ENCODE peak calls at places on chromosomes 3 and 15, in five cellular contexts. H, U, S, N and R are unnamed samples.

GRCh38 chr3:15905041-15905440 is 107.3 kb upstream of the ANKRD28 start:
- DNase-seq in N (no peak), S (no peak), U (no peak), H (no peak), R (no peak)

GRCh38 chr3:89278305-89278704 is 170.9 kb downstream of the EPHA3 start:
- DNase-seq in S (peak), N (no peak), H (no peak), U (peak), R (no peak)

GRCh38 chr3:154668187-154668586 is 238.2 kb upstream of the GPR149 start:
- DNase-seq in U (no peak), H (no peak), N (no peak), S (no peak), R (no peak)

GRCh38 chr3:5151586-5151985 is 29.5 kb downstream of the ARL8B start:
- DNase-seq in U (no peak), H (no peak), N (no peak), S (no peak), R (peak)

GRCh38 chr3:170858599-170858998 is 11.4 kb downstream of the RPL22L1 start:
- DNase-seq in H (no peak), U (no peak), S (no peak), N (no peak), R (no peak)

GRCh38 chr3:171088984-171089754 is 62.6 kb upstream of the SLC2A2 start:
- DNase-seq in S (peak), N (no peak), U (no peak), H (peak), R (peak)

GRCh38 chr3:70742081-70742480 is 429.6 kb upstream of the MDFIC2 start:
- DNase-seq in S (no peak), U (no peak), N (no peak), H (no peak), R (no peak)

GRCh38 chr3:127964053-127964452 is 49.0 kb downstream of the KBTBD12 start:
- DNase-seq in S (no peak), U (no peak), H (no peak), N (no peak), R (no peak)

GRCh38 chr3:192372627-192373026 is 354.7 kb downstream of the FGF12 start:
- DNase-seq in S (no peak), H (no peak), N (no peak), U (no peak), R (no peak)

GRCh38 chr3:192597511-192597910 is 129.8 kb downstream of the FGF12 start:
- DNase-seq in S (no peak), U (no peak), H (no peak), N (no peak), R (no peak)

GRCh38 chr3:58560771-58561311 is 16.4 kb downstream of the FAM107A start:
- DNase-seq in N (no peak), S (peak), H (no peak), U (peak), R (peak)

GRCh38 chr15:57218826-57219576 is 157.3 kb upstream of the CGNL1 start:
- DNase-seq in H (no peak), N (no peak), S (no peak), U (no peak), R (no peak)

DNA sequence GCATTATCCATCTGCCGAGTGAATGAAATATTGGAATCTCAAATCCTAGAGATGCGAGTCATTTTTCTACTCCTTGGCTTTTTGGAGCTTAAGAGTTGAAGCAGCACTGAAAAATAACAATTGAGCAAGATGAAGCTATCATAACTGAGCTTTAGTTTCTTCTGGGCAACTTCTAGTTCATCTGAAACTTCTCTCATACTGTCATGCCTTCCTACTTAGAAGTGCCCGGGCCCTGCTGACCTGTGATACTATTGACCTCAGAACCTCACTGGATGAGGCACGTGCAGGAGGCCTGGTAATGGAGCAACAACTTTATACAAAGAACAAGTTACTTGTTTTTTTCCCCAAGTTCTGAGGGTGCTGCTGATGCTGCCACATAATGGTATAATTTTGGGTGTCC is 48.5 kb upstream of the P3H2 start:
- DNase-seq in N (no peak), S (no peak), H (no peak), U (no peak), R (no peak)
- TF ChIP-seq SRF in N (no peak), S (no peak), H (no peak), U (no peak), R (no peak)

DNA sequence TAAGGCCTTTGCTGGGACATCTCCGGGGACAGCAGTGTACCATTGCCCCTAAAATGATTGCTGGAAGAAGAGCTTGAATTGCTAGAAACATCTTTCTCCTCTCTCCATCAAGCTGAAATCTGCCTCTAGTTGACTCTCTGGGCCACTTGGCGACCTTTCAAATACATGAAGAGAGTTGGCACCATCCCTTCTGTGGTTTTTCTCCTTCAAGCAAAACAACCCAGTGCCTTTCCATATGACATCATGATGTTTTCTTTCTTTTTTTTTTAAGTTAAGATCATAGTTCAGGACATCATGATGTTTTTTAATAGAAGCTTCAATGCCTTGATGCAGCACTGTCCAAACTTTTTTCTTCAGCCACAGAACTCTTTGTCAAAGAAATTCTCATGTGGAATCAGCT is 144.0 kb upstream of the PTPRG start:
- DNase-seq in S (no peak), H (no peak), N (no peak), U (no peak), R (no peak)
- TF ChIP-seq SRF in S (no peak), H (no peak), N (no peak), U (no peak), R (no peak)

GRCh38 chr3:9914559-9915251 is 2.2 kb upstream of the IL17RC start:
- DNase-seq in U (no peak), H (no peak), N (no peak), S (peak), R (no peak)

GRCh38 chr3:9916734-9917680 is at the start of gene IL17RC:
- DNase-seq in N (no peak), U (peak), H (peak), S (peak), R (peak)

GRCh38 chr3:9916346-9916733 is 558 bp upstream of the IL17RC start:
- DNase-seq in U (no peak), S (no peak), H (no peak), N (no peak), R (no peak)

GRCh38 chr3:9914011-9914410 is 2.9 kb upstream of the IL17RC start:
- DNase-seq in N (no peak), U (no peak), H (no peak), S (no peak), R (no peak)

DNA sequence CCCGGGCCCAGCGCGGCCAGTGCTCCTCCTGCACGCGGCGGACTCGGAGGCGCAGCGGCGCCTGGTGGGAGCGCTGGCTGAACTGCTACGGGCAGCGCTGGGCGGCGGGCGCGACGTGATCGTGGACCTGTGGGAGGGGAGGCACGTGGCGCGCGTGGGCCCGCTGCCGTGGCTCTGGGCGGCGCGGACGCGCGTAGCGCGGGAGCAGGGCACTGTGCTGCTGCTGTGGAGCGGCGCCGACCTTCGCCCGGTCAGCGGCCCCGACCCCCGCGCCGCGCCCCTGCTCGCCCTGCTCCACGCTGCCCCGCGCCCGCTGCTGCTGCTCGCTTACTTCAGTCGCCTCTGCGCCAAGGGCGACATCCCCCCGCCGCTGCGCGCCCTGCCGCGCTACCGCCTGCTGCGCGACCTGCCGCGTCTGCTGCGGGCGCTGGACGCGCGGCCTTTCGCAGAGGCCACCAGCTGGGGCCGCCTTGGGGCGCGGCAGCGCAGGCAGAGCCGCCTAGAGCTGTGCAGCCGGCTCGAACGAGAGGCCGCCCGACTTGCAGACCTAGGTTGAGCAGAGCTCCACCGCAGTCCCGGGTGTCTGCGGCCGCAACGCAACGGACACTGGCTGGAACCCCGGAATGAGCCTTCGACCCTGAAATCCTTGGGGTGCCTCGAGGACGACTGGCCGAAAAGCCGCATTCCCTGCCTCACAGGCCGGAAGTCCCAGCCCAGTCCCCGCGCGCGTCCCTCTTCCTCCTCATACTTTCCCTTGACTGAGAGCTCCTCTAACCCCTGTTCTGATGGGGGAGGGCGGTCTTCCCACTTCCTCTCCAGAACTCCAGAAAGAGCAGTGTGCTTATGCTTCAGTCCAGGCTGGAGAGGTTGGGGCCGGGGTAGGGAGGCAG is 1.4 kb upstream of the IL17RC start:
- DNase-seq in U (peak), S (peak), H (no peak), N (no peak), R (no peak)
- TF ChIP-seq SRF in U (no peak), S (no peak), H (no peak), N (no peak), R (no peak)

GRCh38 chr3:31502803-31503221 is 29.9 kb upstream of the STT3B start:
- DNase-seq in U (no peak), H (no peak), N (no peak), S (no peak), R (no peak)

GRCh38 chr3:31508452-31509146 is 24.1 kb upstream of the STT3B start:
- DNase-seq in U (no peak), H (no peak), N (no peak), S (no peak), R (no peak)

GRCh38 chr3:31504230-31504629 is 28.5 kb upstream of the STT3B start:
- DNase-seq in U (no peak), N (no peak), S (peak), H (no peak), R (no peak)

GRCh38 chr3:31503456-31503855 is 29.3 kb upstream of the STT3B start:
- DNase-seq in U (no peak), N (no peak), S (no peak), H (no peak), R (no peak)

GRCh38 chr3:31505353-31506048 is 27.2 kb upstream of the STT3B start:
- DNase-seq in U (no peak), S (no peak), N (no peak), H (no peak), R (no peak)
- TF ChIP-seq SRF in U (no peak), S (no peak), N (no peak), H (no peak), R (no peak)

GRCh38 chr3:182393151-182393550 is 400.2 kb upstream of the ATP11B start:
- DNase-seq in N (no peak), U (no peak), S (no peak), H (no peak), R (no peak)
- TF ChIP-seq SRF in N (no peak), U (no peak), S (no peak), H (no peak), R (no peak)

GRCh38 chr15:66704783-66705113 is 2.7 kb downstream of the SMAD6 start:
- DNase-seq in U (no peak), N (no peak), H (no peak), S (no peak), R (no peak)

GRCh38 chr15:66702035-66702769 is at the start of gene SMAD6:
- DNase-seq in H (peak), U (peak), N (no peak), S (peak), R (peak)

GRCh38 chr15:66702770-66703539 is 919 bp downstream of the SMAD6 start:
- DNase-seq in H (no peak), U (peak), N (no peak), S (no peak), R (no peak)

GRCh38 chr15:66704019-66704782 is 2.2 kb downstream of the SMAD6 start:
- DNase-seq in H (no peak), S (no peak), U (no peak), N (no peak), R (no peak)

DNA sequence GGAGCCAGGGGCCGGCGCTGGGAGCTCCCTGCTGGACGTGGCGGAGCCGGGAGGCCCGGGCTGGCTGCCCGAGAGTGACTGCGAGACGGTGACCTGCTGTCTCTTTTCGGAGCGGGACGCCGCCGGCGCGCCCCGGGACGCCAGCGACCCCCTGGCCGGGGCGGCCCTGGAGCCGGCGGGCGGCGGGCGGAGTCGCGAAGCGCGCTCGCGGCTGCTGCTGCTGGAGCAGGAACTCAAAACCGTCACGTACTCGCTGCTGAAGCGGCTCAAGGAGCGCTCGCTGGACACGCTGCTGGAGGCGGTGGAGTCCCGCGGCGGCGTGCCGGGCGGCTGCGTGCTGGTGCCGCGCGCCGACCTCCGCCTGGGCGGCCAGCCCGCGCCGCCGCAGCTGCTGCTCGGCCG is 1.5 kb downstream of the SMAD6 start:
- DNase-seq in U (no peak), S (no peak), N (no peak), H (no peak), R (no peak)
- TF ChIP-seq SRF in U (no peak), S (no peak), N (no peak), H (no peak), R (no peak)

GRCh38 chr15:88023956-88024355 is 232.6 kb downstream of the NTRK3 start:
- DNase-seq in N (no peak), S (no peak), U (no peak), H (no peak), R (no peak)
- TF ChIP-seq SRF in N (no peak), S (no peak), U (no peak), H (no peak), R (no peak)

GRCh38 chr15:85477730-85478129 is 97.3 kb downstream of the AKAP13 start:
- DNase-seq in S (no peak), N (no peak), H (no peak), U (no peak), R (no peak)
- TF ChIP-seq SRF in S (no peak), N (no peak), H (no peak), U (no peak), R (no peak)